ENCODE peak calls at places on chromosomes 6 and 20, in five cellular contexts. X, F, O, W and M are unnamed samples.

GRCh38 chr20:32057785-32058184 is 5.7 kb downstream of the HCK start:
- DNase-seq in X (no peak), F (no peak), O (no peak), W (no peak), M (no peak)

GRCh38 chr20:17227199-17227535 is 327 bp downstream of the PCSK2 start:
- DNase-seq in X (peak), F (no peak), O (no peak), W (no peak), M (no peak)

GRCh38 chr6:17865243-17865642 is 122.2 kb downstream of the KIF13A start:
- DNase-seq in X (no peak), F (no peak), O (no peak), W (no peak), M (no peak)

GRCh38 chr6:48476257-48476656 is 365.3 kb upstream of the PTCHD4 start:
- DNase-seq in X (no peak), F (no peak), O (no peak), W (no peak), M (no peak)

GRCh38 chr6:15340775-15341174 is 94.9 kb downstream of the JARID2 start:
- DNase-seq in X (no peak), F (no peak), O (no peak), W (no peak), M (no peak)

GRCh38 chr6:141986457-141986856 is 146.3 kb upstream of the GJE1 start:
- DNase-seq in X (no peak), F (no peak), O (no peak), W (no peak), M (no peak)

GRCh38 chr6:99412065-99412464 is 13.0 kb downstream of the PNISR start:
- DNase-seq in X (no peak), F (no peak), O (no peak), W (no peak), M (no peak)

GRCh38 chr20:50717974-50718761 is 13.2 kb upstream of the PARD6B start:
- DNase-seq in X (no peak), F (no peak), O (peak), W (no peak), M (no peak)

GRCh38 chr6:137871299-137871698 is 4.2 kb downstream of the TNFAIP3 start:
- DNase-seq in X (no peak), F (no peak), O (no peak), W (peak), M (no peak)

GRCh38 chr6:87675004-87675681 is 26.9 kb downstream of the AKIRIN2 start:
- DNase-seq in X (no peak), F (no peak), O (no peak), W (no peak), M (no peak)

GRCh38 chr6:7639427-7639826 is 49.4 kb downstream of the SNRNP48 start:
- DNase-seq in X (no peak), F (no peak), O (no peak), W (no peak), M (no peak)

GRCh38 chr20:11178946-11179654 is 505.3 kb upstream of the JAG1 start:
- DNase-seq in X (no peak), F (no peak), O (no peak), W (no peak), M (peak)

DNA sequence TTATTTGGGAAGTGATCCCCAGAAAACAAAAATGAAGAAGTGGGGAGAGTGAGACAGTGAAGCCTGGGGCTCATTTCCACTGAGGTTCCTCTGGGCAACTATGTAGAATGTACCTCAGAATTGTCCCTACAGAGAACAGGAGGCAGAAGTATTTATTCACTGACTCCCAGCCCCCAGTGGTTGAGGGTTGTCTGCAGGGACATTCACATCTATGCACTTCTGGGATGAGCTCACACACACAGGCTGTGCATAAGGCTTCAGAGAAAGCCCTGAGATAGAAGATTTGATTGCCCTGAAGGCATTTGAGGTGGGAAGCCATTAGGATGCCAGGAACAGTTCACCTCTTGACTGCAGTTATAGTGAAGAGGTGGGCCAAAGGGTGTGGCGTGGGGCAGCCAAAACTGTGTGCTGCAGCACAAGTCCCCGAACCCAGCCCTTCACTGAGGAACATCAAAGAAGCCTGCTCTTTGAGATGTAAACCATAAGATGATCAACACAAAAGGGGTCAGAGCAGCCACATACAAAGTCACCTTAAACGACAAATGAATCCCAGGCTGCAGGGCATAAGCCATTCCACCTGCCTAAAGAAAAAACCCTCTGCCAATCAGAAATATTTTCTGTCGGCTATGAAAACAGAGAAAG is 853.8 kb upstream of the FLRT3 start:
- DNase-seq in X (no peak), F (no peak), O (no peak), W (no peak), M (no peak)
- TF ChIP-seq POLR2A in X (no peak), F (no peak), O (no peak), W (no peak), M (no peak)

DNA sequence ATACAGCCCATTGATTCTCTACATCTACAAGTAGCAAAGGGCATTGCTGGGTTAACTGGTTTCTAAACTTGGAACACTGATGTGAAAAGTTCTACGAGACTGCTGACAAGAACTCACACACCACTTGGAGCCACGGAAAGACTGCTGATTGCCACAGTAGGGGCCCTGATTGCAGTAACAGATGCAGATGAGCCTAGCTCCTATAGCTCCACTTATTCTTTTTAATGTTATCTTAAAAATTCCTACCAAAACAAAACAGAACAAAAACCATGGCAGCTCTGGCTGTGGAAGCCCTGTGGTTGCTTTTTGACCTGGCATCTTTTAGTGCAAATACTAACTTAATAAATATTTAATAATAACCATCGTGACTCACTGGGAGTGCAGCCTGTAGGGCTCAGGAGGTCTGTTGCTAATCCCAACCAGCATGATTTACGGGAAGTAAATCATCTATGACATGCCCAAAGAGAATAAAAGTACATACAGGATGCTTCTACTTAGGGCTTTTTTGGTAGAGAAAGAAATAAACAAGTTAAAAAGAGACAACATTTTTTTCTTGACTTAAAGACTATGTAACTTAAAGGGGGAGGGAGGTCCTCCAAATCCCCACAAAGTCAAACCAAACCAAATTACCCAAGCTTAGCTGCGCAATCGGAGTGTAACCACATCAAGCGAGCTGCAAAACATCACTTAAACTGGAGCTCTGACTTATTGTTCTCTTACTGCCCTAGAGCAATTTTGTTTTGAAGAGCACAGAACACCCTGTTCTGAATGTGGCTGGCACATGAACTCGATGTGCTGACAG is 87.2 kb downstream of the FKBP5 start:
- DNase-seq in X (peak), F (peak), O (no peak), W (peak), M (no peak)
- TF ChIP-seq POLR2A in X (no peak), F (no peak), O (no peak), W (no peak), M (no peak)

GRCh38 chr20:61304750-61305149 is 52.7 kb downstream of the CDH4 start:
- DNase-seq in X (no peak), F (no peak), O (no peak), W (peak), M (no peak)
- TF ChIP-seq POLR2A in X (no peak), F (no peak), O (no peak), W (no peak), M (no peak)

DNA sequence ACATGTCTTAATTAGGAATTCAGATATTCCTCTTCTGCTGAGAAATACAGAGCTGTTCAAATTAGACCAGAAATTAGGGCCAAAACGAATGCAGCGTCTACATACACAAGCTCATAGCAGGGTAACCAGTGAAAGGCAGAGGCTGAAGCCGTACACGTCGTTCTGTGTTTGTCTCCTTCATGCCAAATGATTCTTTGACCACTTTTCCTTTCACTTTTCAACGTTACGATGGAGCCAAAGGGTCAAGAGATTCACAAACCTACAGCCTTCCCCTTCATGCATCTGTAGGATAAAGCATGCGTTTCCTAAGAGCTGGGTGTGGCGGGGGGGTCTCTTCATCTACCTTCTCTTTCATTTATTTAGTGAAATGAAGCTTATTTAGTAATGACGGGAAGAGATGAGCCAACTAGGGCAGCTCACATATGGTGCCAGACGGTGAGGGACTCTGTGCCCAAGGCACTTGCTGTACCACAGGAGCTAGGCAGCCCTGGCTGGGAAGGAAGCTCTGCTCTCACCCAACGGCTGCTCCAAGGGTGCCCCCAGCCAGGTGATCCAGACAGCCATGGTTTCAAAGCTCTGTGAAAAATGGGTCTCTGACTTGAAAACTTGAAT is 178.0 kb downstream of the ATXN1 start:
- DNase-seq in X (no peak), F (no peak), O (no peak), W (no peak), M (no peak)
- TF ChIP-seq POLR2A in X (no peak), F (no peak), O (no peak), W (no peak), M (no peak)

GRCh38 chr6:26131618-26132017 is 44.4 kb downstream of the HFE start:
- DNase-seq in X (no peak), F (no peak), O (no peak), W (no peak), M (no peak)

GRCh38 chr6:26130581-26131247 is 43.5 kb downstream of the HFE start:
- DNase-seq in X (no peak), F (no peak), O (no peak), W (no peak), M (no peak)

GRCh38 chr6:26129656-26130055 is 42.4 kb downstream of the HFE start:
- DNase-seq in X (no peak), F (no peak), O (no peak), W (no peak), M (no peak)

GRCh38 chr6:26136321-26136720 is 49.1 kb downstream of the HFE start:
- DNase-seq in X (no peak), F (no peak), O (no peak), W (no peak), M (no peak)

GRCh38 chr6:26133730-26134129 is 46.5 kb downstream of the HFE start:
- DNase-seq in X (no peak), F (no peak), O (no peak), W (no peak), M (no peak)
- TF ChIP-seq POLR2A in X (no peak), F (no peak), O (no peak), W (no peak), M (no peak)

DNA sequence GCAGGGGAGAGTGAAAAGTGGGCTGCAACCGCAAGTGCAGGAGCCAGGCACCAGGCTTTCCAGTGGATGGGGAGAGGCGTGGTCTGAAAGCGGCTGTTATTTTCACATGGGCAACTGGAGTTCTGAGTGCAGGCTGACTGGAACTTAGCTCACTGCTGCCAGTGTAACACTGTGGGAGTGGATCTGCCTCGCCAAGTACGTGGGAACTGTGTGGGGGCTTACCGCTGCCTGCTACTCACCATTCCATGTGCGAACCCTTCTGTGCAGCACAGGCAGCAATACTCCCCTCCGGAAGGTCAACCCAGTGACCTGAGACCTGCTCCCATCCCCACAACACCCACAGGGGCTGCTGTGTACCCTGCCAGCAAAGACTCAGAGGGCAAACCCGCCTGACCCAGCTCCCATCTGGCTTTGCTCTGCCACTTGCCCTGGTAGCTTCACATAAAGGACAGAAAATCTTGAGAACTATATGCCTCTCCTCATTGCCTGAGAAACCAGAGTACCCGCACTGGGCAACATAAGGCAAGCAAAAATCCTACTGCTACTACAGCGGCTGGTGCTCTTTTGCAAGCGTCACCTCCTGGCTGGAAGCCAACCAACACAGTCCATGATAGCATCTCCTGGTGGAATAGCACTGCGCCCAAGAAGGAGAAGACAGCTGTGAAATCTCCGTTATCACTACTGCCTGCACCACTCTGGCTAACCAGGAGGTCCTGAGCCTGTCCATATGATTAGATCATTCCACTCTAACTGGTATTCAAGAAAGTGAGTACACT is 54.4 kb upstream of the SIRPG start:
- DNase-seq in X (no peak), F (no peak), O (no peak), W (no peak), M (no peak)
- TF ChIP-seq POLR2A in X (no peak), F (no peak), O (no peak), W (no peak), M (no peak)